ENCODE peak calls at places on chromosomes 2 and 18, in five cellular contexts. B is HCT116; M is astrocyte of the spinal cord; A is CD4-positive, alpha-beta T cell; K is cardiac fibroblast. Z is an unnamed sample.

GRCh38 chr2:3462493-3463104 is 56.7 kb downstream of the ADI1 start:
- DNase-seq in K (no peak), B (no peak), A (no peak), M (no peak), Z (no peak)

GRCh38 chr2:11573418-11574175 is 39.8 kb downstream of the GREB1 start:
- DNase-seq in M (peak; percentile 32), A (no peak), B (no peak), K (peak; percentile 38), Z (peak; percentile 4)

GRCh38 chr2:241863021-241863954 is 4.6 kb upstream of the PDCD1 start:
- DNase-seq in B (no peak), A (no peak), M (no peak), K (peak; percentile 41), Z (peak; percentile 53)

GRCh38 chr2:222239945-222240675 is 58.7 kb downstream of the PAX3 start:
- DNase-seq in A (no peak), K (no peak), M (no peak), B (no peak), Z (no peak)

GRCh38 chr18:51255694-51256093 is 58.2 kb upstream of the MEX3C start:
- DNase-seq in M (no peak), A (no peak), B (no peak), K (peak; percentile 12), Z (peak; percentile 32)

GRCh38 chr2:47174731-47175361 is 19.7 kb upstream of the STPG4 start:
- DNase-seq in K (peak; percentile 67), M (peak; percentile 77), B (peak; percentile 52), A (peak; percentile 9), Z (peak; percentile 58)

GRCh38 chr2:27021253-27021801 is 11.4 kb upstream of the TMEM214 start:
- DNase-seq in M (no peak), B (no peak), A (no peak), K (no peak), Z (no peak)

GRCh38 chr2:207182916-207183315 is 17.2 kb upstream of the KLF7 start:
- DNase-seq in B (no peak), M (peak; percentile 26), K (peak; percentile 39), A (no peak), Z (no peak)

GRCh38 chr2:64629329-64629781 is 24.4 kb downstream of the SERTAD2 start:
- DNase-seq in A (no peak), K (no peak), M (no peak), B (no peak), Z (no peak)

GRCh38 chr2:7071916-7072556 is 154.8 kb downstream of the RNF144A start:
- DNase-seq in B (no peak), M (no peak), A (no peak), K (no peak), Z (no peak)

GRCh38 chr18:45250479-45250878 is 364.8 kb upstream of the SLC14A2 start:
- DNase-seq in K (no peak), A (no peak), M (no peak), B (no peak), Z (no peak)

GRCh38 chr18:23231340-23232021 is 96.2 kb downstream of the CABLES1 start:
- DNase-seq in K (peak; percentile 99), M (peak; percentile 92), B (no peak), A (peak; percentile 34), Z (peak; percentile 99)

GRCh38 chr2:10204326-10205200 is 82.0 kb downstream of the RRM2 start:
- DNase-seq in B (no peak), K (no peak), A (no peak), M (peak; percentile 12), Z (no peak)

GRCh38 chr2:60539177-60539576 is 14.3 kb downstream of the BCL11A start:
- DNase-seq in B (no peak), M (no peak), A (no peak), K (no peak), Z (no peak)

GRCh38 chr2:84894131-84894586 is 11.3 kb upstream of the TMSB10 start:
- DNase-seq in A (no peak), B (no peak), M (no peak), K (no peak), Z (no peak)

GRCh38 chr18:7566587-7567486 is at the start of gene PTPRM:
- DNase-seq in B (peak; percentile 1), A (no peak), K (peak; percentile 72), M (peak; percentile 78), Z (peak; percentile 80)

GRCh38 chr18:78743078-78743477 is 236.5 kb upstream of the SALL3 start:
- DNase-seq in B (no peak), M (no peak), K (no peak), A (no peak), Z (no peak)

GRCh38 chr2:72965770-72966430 is 48.6 kb downstream of the EMX1 start:
- DNase-seq in M (no peak), K (no peak), A (no peak), B (no peak), Z (no peak)

GRCh38 chr2:232533944-232534710 is 5.4 kb upstream of the CHRNG start:
- DNase-seq in M (peak; percentile 45), K (peak; percentile 16), B (no peak), A (no peak), Z (peak; percentile 47)

GRCh38 chr18:12113999-12114646 is 20.5 kb downstream of the ANKRD62 start:
- DNase-seq in K (no peak), B (no peak), A (no peak), M (no peak), Z (no peak)

GRCh38 chr2:217928324-217929293 is 74.2 kb downstream of the TNS1 start:
- DNase-seq in A (no peak), M (no peak), K (peak; percentile 59), B (no peak), Z (no peak)

GRCh38 chr18:35311506-35311905 is 21.5 kb upstream of the ZSCAN30 start:
- DNase-seq in A (no peak), M (peak; percentile 31), K (peak; percentile 54), B (no peak), Z (peak; percentile 51)

GRCh38 chr2:109171444-109172334 is 42.7 kb downstream of the SH3RF3 start:
- DNase-seq in M (peak; percentile 98), K (peak; percentile 94), A (no peak), B (no peak), Z (peak; percentile 92)

GRCh38 chr2:116487336-116487735 is 1327.2 kb upstream of the DDX18 start:
- DNase-seq in K (no peak), M (no peak), B (no peak), A (no peak), Z (no peak)

GRCh38 chr2:96156926-96157648 is 11.8 kb upstream of the DUSP2 start:
- DNase-seq in B (no peak), K (no peak), M (no peak), A (no peak), Z (no peak)

GRCh38 chr2:64888591-64889309 is 100.4 kb upstream of the SLC1A4 start:
- DNase-seq in M (peak; percentile 49), B (peak; percentile 68), A (no peak), K (peak; percentile 84), Z (peak; percentile 79)

GRCh38 chr2:196234672-196235071 is 63.3 kb upstream of the STK17B start:
- DNase-seq in K (peak; percentile 83), A (no peak), M (peak; percentile 89), B (no peak), Z (peak; percentile 84)

GRCh38 chr2:201858267-201858666 is 51.9 kb downstream of the CDK15 start:
- DNase-seq in B (no peak), M (no peak), K (no peak), A (no peak), Z (no peak)

GRCh38 chr2:25402477-25402876 is 60.8 kb upstream of the DNMT3A start:
- DNase-seq in K (no peak), A (no peak), M (no peak), B (no peak), Z (no peak)

GRCh38 chr2:71933467-71934319 is 214.0 kb downstream of the CYP26B1 start:
- DNase-seq in K (peak; percentile 58), B (peak; percentile 28), M (no peak), A (no peak), Z (no peak)
- TF ChIP-seq CTCF in K (peak; percentile 45), B (peak; percentile 44), M (peak; percentile 25), A (no peak), Z (peak; percentile 22)

DNA sequence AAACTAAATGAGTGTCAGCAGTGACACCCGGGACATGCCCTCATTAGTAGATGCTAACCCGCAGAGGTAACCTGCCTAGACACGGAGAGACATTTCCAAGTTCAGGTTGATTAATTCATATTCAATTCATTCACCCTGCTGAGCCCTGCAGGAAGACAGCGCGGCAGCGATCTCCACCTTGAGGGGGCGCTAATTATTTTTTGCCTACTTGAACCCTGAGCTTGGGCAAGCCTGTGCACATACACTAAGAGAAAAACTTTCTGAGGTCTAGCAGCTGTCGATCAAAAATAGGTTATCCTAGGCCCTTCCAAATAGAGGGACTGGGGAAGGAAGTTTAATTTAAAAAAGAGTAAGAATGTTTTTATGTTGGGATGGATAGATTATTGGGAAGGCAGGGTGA is 1.3 kb upstream of the LYPD6 start:
- DNase-seq in A (no peak), K (no peak), B (peak; percentile 16), M (no peak), Z (no peak)
- TF ChIP-seq CTCF in A (no peak), K (no peak), B (peak; percentile 79), M (peak; percentile 49), Z (peak; percentile 8)

GRCh38 chr18:210075-210474 is 51.7 kb downstream of the USP14 start:
- DNase-seq in A (no peak), K (no peak), B (no peak), M (no peak), Z (no peak)

GRCh38 chr18:210780-211179 is 52.4 kb downstream of the USP14 start:
- DNase-seq in A (no peak), M (no peak), B (no peak), K (no peak), Z (no peak)

GRCh38 chr18:212780-213179 is 54.4 kb downstream of the USP14 start:
- DNase-seq in M (no peak), K (peak; percentile 13), B (no peak), A (no peak), Z (peak; percentile 9)

GRCh38 chr18:213505-213904 is 54.3 kb downstream of the THOC1 start:
- DNase-seq in A (no peak), M (no peak), B (no peak), K (no peak), Z (no peak)

DNA sequence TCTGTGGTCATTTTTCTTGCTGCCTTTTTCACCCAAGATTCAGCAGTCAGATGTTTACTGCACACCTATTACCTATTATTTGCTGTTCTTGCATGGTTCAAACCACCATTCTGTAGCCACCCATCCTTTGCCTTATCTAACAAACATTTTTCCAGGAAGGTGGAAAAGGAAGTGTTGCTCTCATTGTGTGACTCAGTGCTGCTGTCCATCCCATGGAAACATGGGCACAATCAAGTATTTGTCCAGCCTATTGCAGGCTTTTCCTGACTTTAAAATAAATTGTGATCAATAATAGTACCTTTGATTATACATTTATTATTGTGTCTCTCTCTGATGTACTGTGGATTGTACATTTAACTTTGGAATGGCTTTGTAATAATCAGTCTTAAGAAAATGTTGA is 53.2 kb downstream of the USP14 start:
- DNase-seq in A (no peak), K (no peak), M (no peak), B (no peak), Z (peak; percentile 9)
- TF ChIP-seq CTCF in A (no peak), K (no peak), M (no peak), B (no peak), Z (no peak)

GRCh38 chr18:74083071-74083954 is 64.3 kb downstream of the FBXO15 start:
- DNase-seq in A (no peak), M (no peak), B (no peak), K (no peak), Z (no peak)

GRCh38 chr18:74084184-74084583 is 63.5 kb downstream of the FBXO15 start:
- DNase-seq in K (no peak), M (no peak), B (no peak), A (no peak), Z (no peak)

GRCh38 chr18:74081966-74082365 is 65.7 kb downstream of the FBXO15 start:
- DNase-seq in A (no peak), K (no peak), B (no peak), M (no peak), Z (no peak)

GRCh38 chr18:74078257-74078656 is 69.4 kb downstream of the FBXO15 start:
- DNase-seq in A (no peak), K (no peak), M (no peak), B (no peak), Z (no peak)

GRCh38 chr18:74082476-74083070 is 65.1 kb downstream of the FBXO15 start:
- DNase-seq in A (peak; percentile 43), M (peak; percentile 57), B (peak; percentile 24), K (peak; percentile 10), Z (peak; percentile 24)
- TF ChIP-seq CTCF in A (peak; percentile 60), M (peak; percentile 63), B (peak; percentile 56), K (peak; percentile 30), Z (peak; percentile 29)